ENCODE peak calls at places on chromosome 11, in ten cellular contexts. P, D, N, I, Q, M, H, X, C and Z are unnamed samples.
A peak's percentile ranks its signal among the peaks of the same experiment; 100 is the strongest.

GRCh38 chr11:27456140-27456801 is 16.3 kb downstream of the LGR4 start:
- DNase-seq in P (no peak), H (no peak), M (no peak), I (peak; percentile 75), Q (no peak), D (peak; percentile 71), X (no peak), N (peak; percentile 55), C (no peak), Z (no peak)

GRCh38 chr11:128515086-128515485 is 72.3 kb downstream of the ETS1 start:
- DNase-seq in X (no peak), Q (no peak), M (no peak), C (no peak), H (no peak), N (no peak), I (no peak), P (no peak), D (no peak), Z (no peak)

GRCh38 chr11:119460582-119460981 is 37.6 kb upstream of the THY1 start:
- DNase-seq in H (no peak), D (peak; percentile 62), Q (no peak), M (no peak), C (no peak), P (no peak), I (no peak), X (no peak), N (no peak), Z (no peak)

GRCh38 chr11:64208086-64208795 is 1.7 kb downstream of the FERMT3 start:
- DNase-seq in Q (no peak), N (no peak), H (no peak), M (no peak), D (no peak), P (peak; percentile 23), I (no peak), X (no peak), C (no peak), Z (no peak)

GRCh38 chr11:117095301-117096139 is 2.7 kb downstream of the SIK3 start:
- DNase-seq in P (no peak), C (no peak), I (peak; percentile 70), D (peak; percentile 30), X (no peak), Q (no peak), M (no peak), N (peak; percentile 82), H (no peak), Z (no peak)

GRCh38 chr11:67013511-67014045 is 9.4 kb upstream of the SYT12 start:
- DNase-seq in M (no peak), I (no peak), C (no peak), P (no peak), N (no peak), D (no peak), Q (no peak), X (no peak), H (no peak), Z (no peak)

GRCh38 chr11:47378011-47378835 is at the start of gene SPI1:
- DNase-seq in Q (peak; percentile 70), N (no peak), X (no peak), H (peak; percentile 68), I (no peak), M (no peak), P (peak; percentile 80), C (peak; percentile 23), D (no peak), Z (no peak)

GRCh38 chr11:84261707-84262106 is 975.5 kb upstream of the CCDC90B start:
- DNase-seq in X (no peak), M (peak; percentile 76), Q (no peak), H (no peak), P (no peak), I (no peak), N (no peak), C (peak; percentile 46), D (no peak), Z (no peak)

GRCh38 chr11:102864724-102865123 is 10.1 kb downstream of the MMP12 start:
- DNase-seq in I (no peak), X (no peak), C (no peak), D (no peak), P (no peak), M (no peak), Q (no peak), N (no peak), H (no peak), Z (no peak)

GRCh38 chr11:111177037-111177988 is 68.2 kb upstream of the POU2AF2 start:
- DNase-seq in D (no peak), C (no peak), Q (no peak), P (no peak), H (no peak), M (no peak), N (no peak), I (no peak), X (no peak), Z (no peak)

GRCh38 chr11:65425971-65426838 is 3.6 kb downstream of the NEAT1 start:
- DNase-seq in Q (peak; percentile 36), X (no peak), P (no peak), H (no peak), C (no peak), N (no peak), D (peak; percentile 88), I (peak; percentile 89), M (no peak), Z (no peak)

GRCh38 chr11:64891215-64891848 is 12.9 kb upstream of the EHD1 start:
- DNase-seq in X (no peak), P (peak; percentile 19), D (no peak), H (no peak), Q (no peak), I (no peak), N (no peak), M (no peak), C (no peak), Z (no peak)

GRCh38 chr11:99240192-99241030 is 219.7 kb downstream of the CNTN5 start:
- DNase-seq in Q (no peak), X (no peak), C (no peak), M (no peak), D (no peak), N (no peak), I (no peak), P (no peak), H (no peak), Z (no peak)

GRCh38 chr11:2529636-2530035 is 84.8 kb downstream of the KCNQ1 start:
- DNase-seq in M (peak; percentile 24), X (peak; percentile 4), N (no peak), I (no peak), P (no peak), D (no peak), C (peak; percentile 2), Q (peak; percentile 54), H (peak; percentile 12), Z (no peak)

DNA sequence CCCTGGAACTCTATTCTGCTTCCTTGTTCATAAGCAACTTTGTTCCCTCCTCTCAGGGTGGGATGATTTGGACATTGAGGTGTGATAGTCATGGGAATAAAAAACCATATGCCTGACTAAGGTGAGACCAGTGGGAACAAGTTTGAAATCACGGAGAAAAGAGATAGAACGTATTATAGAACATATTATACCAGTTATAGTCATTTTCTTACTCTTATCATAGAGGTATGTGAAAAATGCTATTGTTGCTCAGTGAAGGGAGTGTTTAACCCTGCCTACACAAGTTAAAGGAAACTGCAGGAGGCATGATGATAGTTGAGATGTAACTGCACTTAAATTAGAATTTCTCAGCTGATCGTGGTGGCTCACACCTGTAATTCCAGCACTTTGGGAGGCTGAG is 15.5 kb downstream of the OR6Q1 start:
- DNase-seq in X (no peak), D (peak; percentile 25), M (no peak), N (no peak), Q (no peak), I (no peak), P (no peak), C (no peak), H (no peak), Z (no peak)
- TF ChIP-seq CTCF in X (no peak), D (no peak), M (no peak), N (no peak), Q (no peak), I (no peak), P (no peak), C (no peak), H (no peak), Z (no peak)

DNA sequence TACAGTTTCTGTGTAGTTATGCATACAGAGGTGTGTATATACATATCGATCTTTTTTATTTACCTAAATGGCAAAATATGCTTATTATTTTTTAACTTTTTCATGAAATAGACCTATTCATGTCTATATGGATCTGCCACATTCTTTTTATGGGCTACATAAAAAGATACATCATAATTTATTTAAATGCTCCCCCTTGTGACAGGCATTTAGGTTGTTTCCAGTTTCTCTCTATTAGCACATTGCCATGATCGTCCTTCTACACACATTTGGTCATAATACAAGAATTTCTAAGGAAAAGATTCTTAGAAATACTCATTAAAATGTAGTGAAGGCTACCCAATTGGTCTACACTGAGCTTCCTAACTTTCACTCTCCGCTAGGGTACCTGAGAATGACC is 1067.4 kb downstream of the OPCML start:
- DNase-seq in M (no peak), H (no peak), N (no peak), D (no peak), X (no peak), I (no peak), C (no peak), Q (no peak), P (no peak), Z (no peak)
- H3K27me3 ChIP-seq in M (no peaks in the 10 kb centered on the region), H (peaks cover 46% of the 10 kb centered on the region), N (no peaks in the 10 kb centered on the region), D (no peaks in the 10 kb centered on the region), X (no peaks in the 10 kb centered on the region), I (no peaks in the 10 kb centered on the region), C (no peaks in the 10 kb centered on the region), Q (no peaks in the 10 kb centered on the region), P (no peaks in the 10 kb centered on the region), Z (peaks cover 6% of the 10 kb centered on the region)

GRCh38 chr11:18761144-18761543 is 30.5 kb downstream of the PTPN5 start:
- DNase-seq in Q (no peak), H (no peak), I (no peak), N (no peak), X (no peak), P (no peak), M (no peak), C (no peak), D (no peak), Z (no peak)

GRCh38 chr11:18761741-18762140 is 29.9 kb downstream of the PTPN5 start:
- DNase-seq in Q (no peak), C (no peak), H (no peak), M (no peak), X (no peak), D (no peak), P (no peak), N (no peak), I (no peak), Z (no peak)

GRCh38 chr11:18752502-18752901 is 26.5 kb upstream of the IGSF22 start:
- DNase-seq in Q (no peak), I (no peak), X (no peak), C (no peak), D (no peak), N (no peak), P (no peak), H (no peak), M (no peak), Z (no peak)

GRCh38 chr11:18754308-18754707 is 28.3 kb upstream of the IGSF22 start:
- DNase-seq in N (no peak), C (no peak), M (no peak), D (peak; percentile 59), H (no peak), X (no peak), Q (no peak), I (no peak), P (no peak), Z (no peak)

GRCh38 chr11:18757742-18758294 is 31.8 kb upstream of the IGSF22 start:
- DNase-seq in H (no peak), D (peak; percentile 66), P (no peak), C (no peak), Q (no peak), M (no peak), I (no peak), N (no peak), X (no peak), Z (no peak)
- H3K9me3 ChIP-seq in H (no peaks in the 10 kb centered on the region), D (no peaks in the 10 kb centered on the region), P (no peaks in the 10 kb centered on the region), C (no peaks in the 10 kb centered on the region), Q (no peaks in the 10 kb centered on the region), M (no peaks in the 10 kb centered on the region), I (no peaks in the 10 kb centered on the region), N (no peaks in the 10 kb centered on the region), X (no peaks in the 10 kb centered on the region), Z (no peaks in the 10 kb centered on the region)

GRCh38 chr11:23653071-23653675 is 792.9 kb upstream of the CCDC179 start:
- DNase-seq in X (no peak), Q (no peak), H (no peak), M (no peak), D (no peak), N (no peak), C (no peak), I (no peak), P (no peak), Z (peak; percentile 34)
- TF ChIP-seq CTCF in X (no peak), Q (no peak), H (no peak), M (no peak), D (no peak), N (no peak), C (no peak), I (no peak), P (no peak), Z (no peak)